ENCODE peak calls at places on chromosomes 7 and 10, in nine cellular contexts. Y is HepG2, U is T-helper 9 cell, W is left cardiac atrium, T is astrocyte of the cerebellum, F is mucosa of descending colon, S is GM23338, Q is thoracic aorta, K is tibial artery. Z is an unnamed sample.
A peak's percentile ranks its signal among the peaks of the same experiment; 100 is the strongest.

GRCh38 chr10:91652364-91652763 is 19.5 kb upstream of the PPP1R3C start:
- DNase-seq in Y (peak; percentile 65), U (no peak), W (no peak), T (peak; percentile 81), F (no peak), S (no peak), Q (no peak), K (no peak), Z (no peak)

GRCh38 chr7:30595461-30596042 is 874 bp downstream of the GARS1 start:
- DNase-seq in Y (no peak), U (no peak), W (no peak), T (no peak), F (no peak), S (peak; percentile 15), Q (no peak), K (no peak), Z (no peak)

GRCh38 chr10:35434533-35434932 is 98.2 kb downstream of the CCNY start:
- DNase-seq in Y (no peak), U (no peak), W (no peak), T (no peak), F (no peak), S (no peak), Q (no peak), K (no peak), Z (no peak)

GRCh38 chr10:73850205-73850604 is 24.1 kb downstream of the CAMK2G start:
- DNase-seq in Y (no peak), U (no peak), W (no peak), T (no peak), F (no peak), S (no peak), Q (no peak), K (peak; percentile 85), Z (no peak)

GRCh38 chr10:32960022-32960421 is 2.0 kb upstream of the ITGB1 start:
- DNase-seq in Y (no peak), U (no peak), W (no peak), T (no peak), F (no peak), S (no peak), Q (no peak), K (no peak), Z (no peak)

GRCh38 chr10:24617771-24618396 is 105.8 kb downstream of the ARHGAP21 start:
- DNase-seq in Y (peak; percentile 50), U (peak; percentile 50), W (peak; percentile 54), T (no peak), F (no peak), S (peak; percentile 90), Q (no peak), K (peak; percentile 71), Z (no peak)

GRCh38 chr7:23472046-23472445 is 1.8 kb upstream of the IGF2BP3 start:
- DNase-seq in Y (no peak), U (no peak), W (no peak), T (no peak), F (no peak), S (no peak), Q (no peak), K (no peak), Z (no peak)

GRCh38 chr10:55212051-55212450 is 411.0 kb upstream of the PCDH15 start:
- DNase-seq in Y (no peak), U (no peak), W (no peak), T (no peak), F (no peak), S (no peak), Q (no peak), K (no peak), Z (no peak)

GRCh38 chr7:100483101-100483727 is 513 bp upstream of the NYAP1 start:
- DNase-seq in Y (peak; percentile 41), U (peak; percentile 82), W (peak; percentile 74), T (no peak), F (peak; percentile 82), S (peak; percentile 85), Q (no peak), K (no peak), Z (no peak)

GRCh38 chr7:77413861-77414424 is 2.2 kb downstream of the GSAP start:
- DNase-seq in Y (no peak), U (no peak), W (no peak), T (peak; percentile 35), F (no peak), S (peak; percentile 23), Q (no peak), K (no peak), Z (no peak)

GRCh38 chr7:45627691-45628456 is 53.7 kb downstream of the ADCY1 start:
- DNase-seq in Y (no peak), U (no peak), W (no peak), T (no peak), F (no peak), S (no peak), Q (no peak), K (no peak), Z (no peak)

GRCh38 chr7:111414374-111414773 is 147.9 kb downstream of the IMMP2L start:
- DNase-seq in Y (no peak), U (no peak), W (no peak), T (no peak), F (no peak), S (no peak), Q (no peak), K (no peak), Z (no peak)

GRCh38 chr10:101867931-101868330 is 24.3 kb upstream of the KCNIP2 start:
- DNase-seq in Y (no peak), U (no peak), W (no peak), T (no peak), F (no peak), S (no peak), Q (no peak), K (no peak), Z (no peak)

GRCh38 chr7:115008465-115009114 is 86.7 kb downstream of the MDFIC start:
- DNase-seq in Y (no peak), U (no peak), W (peak; percentile 80), T (peak; percentile 34), F (peak; percentile 59), S (no peak), Q (no peak), K (peak; percentile 89), Z (peak; percentile 52)

GRCh38 chr7:51430480-51431086 is 114.0 kb upstream of the COBL start:
- DNase-seq in Y (peak; percentile 43), U (peak; percentile 2), W (peak; percentile 45), T (peak; percentile 35), F (no peak), S (peak; percentile 87), Q (no peak), K (no peak), Z (peak; percentile 52)

GRCh38 chr7:27243340-27244163 is 950 bp downstream of the EVX1 start:
- DNase-seq in Y (no peak), U (no peak), W (no peak), T (no peak), F (no peak), S (peak; percentile 71), Q (no peak), K (no peak), Z (no peak)

GRCh38 chr10:131844546-131845084 is 56.2 kb upstream of the PPP2R2D start:
- DNase-seq in Y (no peak), U (no peak), W (no peak), T (no peak), F (no peak), S (no peak), Q (no peak), K (peak; percentile 31), Z (peak; percentile 37)

GRCh38 chr7:101933685-101934084 is 116.3 kb downstream of the CUX1 start:
- DNase-seq in Y (no peak), U (no peak), W (no peak), T (no peak), F (no peak), S (no peak), Q (no peak), K (no peak), Z (no peak)

GRCh38 chr10:68598978-68599753 is 39.0 kb downstream of the TET1 start:
- DNase-seq in Y (peak; percentile 56), U (no peak), W (peak; percentile 34), T (no peak), F (peak; percentile 57), S (peak; percentile 44), Q (no peak), K (peak; percentile 69), Z (peak; percentile 48)

GRCh38 chr7:491292-491957 is 28.2 kb downstream of the PDGFA start:
- DNase-seq in Y (peak; percentile 48), U (no peak), W (peak; percentile 17), T (no peak), F (peak; percentile 23), S (no peak), Q (no peak), K (peak; percentile 55), Z (no peak)

GRCh38 chr7:47327306-47327697 is 254.6 kb downstream of the TNS3 start:
- DNase-seq in Y (no peak), U (no peak), W (no peak), T (no peak), F (no peak), S (no peak), Q (no peak), K (no peak), Z (no peak)